ENCODE peak calls at places on chromosomes 1 and 21, in seven cellular contexts. One of them, this sample, is unnamed.

GRCh38 chr21:32712641-32713040 is 15.2 kb downstream of the SYNJ1 start:
- DNase-seq in fibroblast of villous mesenchyme: no peak
- DNase-seq in putamen: no peak
- DNase-seq in ureter: no peak
- DNase-seq in ovary: no peak
- DNase-seq in natural killer cell: no peak
- DNase-seq in T follicular helper cell: no peak
- DNase-seq in this sample: no peak

GRCh38 chr1:201216395-201217085 is 25.9 kb downstream of the IGFN1 start:
- DNase-seq in ureter: peak; percentile 19
- DNase-seq in putamen: no peak
- DNase-seq in natural killer cell: peak; percentile 4
- DNase-seq in fibroblast of villous mesenchyme: no peak
- DNase-seq in ovary: peak; percentile 28
- DNase-seq in T follicular helper cell: no peak
- DNase-seq in this sample: no peak

GRCh38 chr1:160924791-160925651 is 29.6 kb downstream of the ITLN2 start:
- DNase-seq in natural killer cell: no peak
- DNase-seq in ovary: no peak
- DNase-seq in putamen: no peak
- DNase-seq in T follicular helper cell: no peak
- DNase-seq in fibroblast of villous mesenchyme: no peak
- DNase-seq in ureter: no peak
- DNase-seq in this sample: no peak

GRCh38 chr1:150150511-150151021 is 850 bp downstream of the PLEKHO1 start:
- DNase-seq in putamen: no peak
- DNase-seq in T follicular helper cell: no peak
- DNase-seq in ovary: peak; percentile 78
- DNase-seq in ureter: peak; percentile 57
- DNase-seq in natural killer cell: no peak
- DNase-seq in fibroblast of villous mesenchyme: peak; percentile 47
- DNase-seq in this sample: no peak

GRCh38 chr1:150514913-150515327 is 632 bp upstream of the FALEC start:
- DNase-seq in putamen: no peak
- DNase-seq in ovary: no peak
- DNase-seq in ureter: no peak
- DNase-seq in T follicular helper cell: no peak
- DNase-seq in fibroblast of villous mesenchyme: no peak
- DNase-seq in natural killer cell: no peak
- DNase-seq in this sample: no peak

GRCh38 chr1:66537718-66538117 is 3.8 kb downstream of the SGIP1 start:
- DNase-seq in ureter: no peak
- DNase-seq in putamen: no peak
- DNase-seq in fibroblast of villous mesenchyme: no peak
- DNase-seq in natural killer cell: no peak
- DNase-seq in T follicular helper cell: no peak
- DNase-seq in ovary: no peak
- DNase-seq in this sample: peak; percentile 66

GRCh38 chr1:143698016-143698415 is 273.8 kb downstream of the FAM72C start:
- DNase-seq in fibroblast of villous mesenchyme: peak; percentile 8
- DNase-seq in ovary: no peak
- DNase-seq in T follicular helper cell: no peak
- DNase-seq in ureter: no peak
- DNase-seq in putamen: no peak
- DNase-seq in natural killer cell: no peak
- DNase-seq in this sample: peak; percentile 7

GRCh38 chr1:61293197-61293596 is 210.8 kb downstream of the NFIA start:
- DNase-seq in fibroblast of villous mesenchyme: no peak
- DNase-seq in T follicular helper cell: no peak
- DNase-seq in natural killer cell: no peak
- DNase-seq in ovary: no peak
- DNase-seq in ureter: no peak
- DNase-seq in putamen: no peak
- DNase-seq in this sample: peak; percentile 34

GRCh38 chr1:5937373-5937857 is 54.8 kb downstream of the NPHP4 start:
- DNase-seq in putamen: no peak
- DNase-seq in T follicular helper cell: no peak
- DNase-seq in ovary: no peak
- DNase-seq in fibroblast of villous mesenchyme: no peak
- DNase-seq in ureter: no peak
- DNase-seq in natural killer cell: no peak
- DNase-seq in this sample: no peak